ENCODE peak calls at places on chromosomes 1 and 21, in six cellular contexts. F is fibroblast of pulmonary artery, X is ecto neural progenitor cell, C is prostate gland, J is NB4, E is head of caudate nucleus. T is an unnamed sample.

GRCh38 chr1:107538502-107538901 is 397.7 kb downstream of the NTNG1 start:
- DNase-seq in F (no peak), X (no peak), C (no peak), J (no peak), E (no peak), T (no peak)

GRCh38 chr1:20411196-20411980 is 74.6 kb downstream of the CAMK2N1 start:
- DNase-seq in F (peak; percentile 75), X (peak; percentile 32), C (no peak), J (no peak), E (no peak), T (peak; percentile 66)

GRCh38 chr1:35629051-35629450 is 12.3 kb downstream of the PSMB2 start:
- DNase-seq in F (no peak), X (no peak), C (no peak), J (no peak), E (no peak), T (no peak)

GRCh38 chr21:37208056-37208705 is 59.0 kb downstream of the VPS26C start:
- DNase-seq in F (no peak), X (no peak), C (peak; percentile 51), J (peak; percentile 82), E (peak; percentile 90), T (no peak)

GRCh38 chr21:15874610-15875009 is 144.8 kb downstream of the USP25 start:
- DNase-seq in F (peak; percentile 25), X (no peak), C (no peak), J (no peak), E (no peak), T (no peak)

GRCh38 chr1:116118471-116118870 is 7.3 kb downstream of the MAB21L3 start:
- DNase-seq in F (no peak), X (no peak), C (no peak), J (no peak), E (no peak), T (no peak)

GRCh38 chr21:46003575-46004007 is 22.0 kb downstream of the COL6A1 start:
- DNase-seq in F (no peak), X (peak; percentile 43), C (peak; percentile 3), J (no peak), E (peak; percentile 6), T (no peak)

GRCh38 chr1:242546849-242547724 is 22.6 kb upstream of the PLD5 start:
- DNase-seq in F (no peak), X (no peak), C (no peak), J (no peak), E (no peak), T (no peak)

GRCh38 chr1:172970186-172970585 is 80.6 kb downstream of the TNFSF18 start:
- DNase-seq in F (peak; percentile 32), X (no peak), C (no peak), J (no peak), E (no peak), T (no peak)

GRCh38 chr1:182968846-182969734 is 16.1 kb upstream of the SHCBP1L start:
- DNase-seq in F (no peak), X (no peak), C (no peak), J (no peak), E (no peak), T (no peak)

GRCh38 chr1:217554849-217555248 is 76.0 kb downstream of the GPATCH2 start:
- DNase-seq in F (no peak), X (no peak), C (no peak), J (no peak), E (no peak), T (no peak)

GRCh38 chr1:73811798-73812197 is 386.2 kb downstream of the LRRIQ3 start:
- DNase-seq in F (no peak), X (no peak), C (no peak), J (no peak), E (no peak), T (no peak)

GRCh38 chr21:44400791-44401385 is 47.5 kb downstream of the TRPM2 start:
- DNase-seq in F (no peak), X (peak; percentile 41), C (no peak), J (no peak), E (no peak), T (no peak)

GRCh38 chr1:93042134-93042821 is 36.8 kb upstream of the MTF2 start:
- DNase-seq in F (no peak), X (no peak), C (no peak), J (no peak), E (no peak), T (no peak)

GRCh38 chr1:28178690-28179485 is 2.4 kb upstream of the PTAFR start:
- DNase-seq in F (no peak), X (no peak), C (no peak), J (no peak), E (no peak), T (no peak)

GRCh38 chr1:23282967-23283366 is 61.1 kb downstream of the HNRNPR start:
- DNase-seq in F (peak; percentile 69), X (no peak), C (no peak), J (peak; percentile 82), E (no peak), T (peak; percentile 53)

GRCh38 chr1:170010443-170010842 is 64.1 kb downstream of the KIFAP3 start:
- DNase-seq in F (peak; percentile 84), X (no peak), C (no peak), J (peak; percentile 34), E (no peak), T (peak; percentile 84)

GRCh38 chr1:1084372-1085170 is 10.5 kb upstream of the RNF223 start:
- DNase-seq in F (no peak), X (peak; percentile 41), C (no peak), J (no peak), E (no peak), T (no peak)

GRCh38 chr1:190344454-190344853 is 133.2 kb downstream of the BRINP3 start:
- DNase-seq in F (no peak), X (no peak), C (no peak), J (no peak), E (no peak), T (no peak)

GRCh38 chr1:94384485-94385353 is 33.5 kb upstream of the ABCD3 start:
- DNase-seq in F (no peak), X (no peak), C (no peak), J (no peak), E (no peak), T (no peak)

GRCh38 chr1:169052727-169053126 is 53.8 kb upstream of the ATP1B1 start:
- DNase-seq in F (no peak), X (no peak), C (no peak), J (peak; percentile 7), E (no peak), T (no peak)

GRCh38 chr1:40673452-40673851 is 8.0 kb upstream of the RIMS3 start:
- DNase-seq in F (no peak), X (no peak), C (no peak), J (no peak), E (no peak), T (no peak)

GRCh38 chr1:196271212-196271947 is 336.9 kb downstream of the KCNT2 start:
- DNase-seq in F (no peak), X (no peak), C (no peak), J (no peak), E (no peak), T (no peak)

GRCh38 chr1:31674626-31675025 is 29.2 kb downstream of the COL16A1 start:
- DNase-seq in F (no peak), X (no peak), C (no peak), J (no peak), E (no peak), T (peak; percentile 73)

GRCh38 chr1:235902638-235903542 is 36.2 kb upstream of the LYST start:
- DNase-seq in F (peak; percentile 79), X (peak; percentile 10), C (peak; percentile 83), J (peak; percentile 70), E (no peak), T (no peak)

GRCh38 chr21:26011292-26011940 is 159.2 kb downstream of the APP start:
- DNase-seq in F (no peak), X (no peak), C (no peak), J (peak; percentile 8), E (no peak), T (no peak)

GRCh38 chr1:206883160-206883559 is 14.1 kb upstream of the IL24 start:
- DNase-seq in F (no peak), X (no peak), C (no peak), J (no peak), E (no peak), T (no peak)

GRCh38 chr21:33825898-33826297 is 89.7 kb downstream of the ATP5PO start:
- DNase-seq in F (peak; percentile 34), X (no peak), C (no peak), J (no peak), E (no peak), T (no peak)

GRCh38 chr1:46179138-46180081 is 3.1 kb upstream of the P3R3URF start:
- DNase-seq in F (peak; percentile 89), X (peak; percentile 83), C (peak; percentile 92), J (peak; percentile 80), E (peak; percentile 91), T (peak; percentile 71)

GRCh38 chr1:230758705-230759354 is 11.6 kb downstream of the CAPN9 start:
- DNase-seq in F (no peak), X (no peak), C (no peak), J (no peak), E (no peak), T (no peak)

GRCh38 chr1:212814989-212815388 is 23.3 kb downstream of the TATDN3 start:
- DNase-seq in F (peak; percentile 31), X (no peak), C (peak; percentile 13), J (peak; percentile 37), E (peak; percentile 34), T (no peak)

GRCh38 chr1:72037745-72038343 is 244.5 kb downstream of the NEGR1 start:
- DNase-seq in F (peak; percentile 58), X (no peak), C (peak; percentile 20), J (peak; percentile 59), E (peak; percentile 31), T (peak; percentile 11)

GRCh38 chr1:39174400-39175081 is 30.0 kb upstream of the MACF1 start:
- DNase-seq in F (no peak), X (no peak), C (no peak), J (no peak), E (no peak), T (no peak)

GRCh38 chr1:241775021-241775420 is 73.0 kb upstream of the EXO1 start:
- DNase-seq in F (no peak), X (no peak), C (no peak), J (no peak), E (no peak), T (no peak)

GRCh38 chr1:12477936-12478611 is 139.9 kb downstream of the DHRS3 start:
- DNase-seq in F (peak; percentile 98), X (no peak), C (peak; percentile 94), J (no peak), E (no peak), T (peak; percentile 83)

GRCh38 chr1:51661081-51661518 is 44.2 kb downstream of the OSBPL9 start:
- DNase-seq in F (peak; percentile 96), X (no peak), C (no peak), J (no peak), E (no peak), T (peak; percentile 93)

GRCh38 chr1:96075704-96076455 is 645.7 kb upstream of the PTBP2 start:
- DNase-seq in F (peak; percentile 24), X (no peak), C (no peak), J (no peak), E (no peak), T (no peak)

T was measured in amniotic stem cell.